ENCODE peak calls at places on chromosomes 1 and 21, in four cellular contexts. One of them, this sample, is unnamed.

GRCh38 chr1:44170281-44170823 is 28.9 kb upstream of the KLF18 start:
- DNase-seq in GM06990: no peak
- DNase-seq in psoas muscle: no peak
- DNase-seq in GM23248: peak; percentile 66
- DNase-seq in this sample: no peak

GRCh38 chr1:106831511-106831910 is 225.0 kb upstream of the PRMT6 start:
- DNase-seq in psoas muscle: no peak
- DNase-seq in GM06990: no peak
- DNase-seq in GM23248: peak; percentile 11
- DNase-seq in this sample: no peak

GRCh38 chr1:85584264-85584781 is 3.8 kb downstream of the CCN1 start:
- DNase-seq in psoas muscle: no peak
- DNase-seq in GM06990: no peak
- DNase-seq in GM23248: peak; percentile 88
- DNase-seq in this sample: no peak

GRCh38 chr1:18868801-18869424 is 9.5 kb upstream of the TAS1R2 start:
- DNase-seq in GM06990: no peak
- DNase-seq in psoas muscle: no peak
- DNase-seq in GM23248: no peak
- DNase-seq in this sample: no peak

GRCh38 chr21:25639167-25639921 is at the start of gene JAM2:
- DNase-seq in GM23248: peak; percentile 55
- DNase-seq in GM06990: peak; percentile 78
- DNase-seq in psoas muscle: peak; percentile 64
- DNase-seq in this sample: peak; percentile 59

GRCh38 chr1:18957136-18957521 is 653 bp upstream of the IFFO2 start:
- DNase-seq in GM23248: peak; percentile 39
- DNase-seq in GM06990: no peak
- DNase-seq in psoas muscle: no peak
- DNase-seq in this sample: peak; percentile 34

GRCh38 chr1:42259059-42259738 is 75.8 kb downstream of the FOXJ3 start:
- DNase-seq in GM23248: peak; percentile 70
- DNase-seq in GM06990: peak; percentile 20
- DNase-seq in psoas muscle: no peak
- DNase-seq in this sample: no peak

GRCh38 chr1:233180626-233181364 is 114.7 kb downstream of the PCNX2 start:
- DNase-seq in GM23248: no peak
- DNase-seq in GM06990: no peak
- DNase-seq in psoas muscle: no peak
- DNase-seq in this sample: no peak

GRCh38 chr1:94418664-94419655 is 771 bp downstream of the ABCD3 start:
- DNase-seq in psoas muscle: peak; percentile 53
- DNase-seq in GM06990: no peak
- DNase-seq in GM23248: peak; percentile 80
- DNase-seq in this sample: peak; percentile 67

GRCh38 chr21:43203523-43204080 is 34.8 kb downstream of the CRYAA start:
- DNase-seq in GM06990: no peak
- DNase-seq in GM23248: no peak
- DNase-seq in psoas muscle: peak; percentile 19
- DNase-seq in this sample: no peak

GRCh38 chr1:229691362-229691761 is 65.3 kb downstream of the URB2 start:
- DNase-seq in GM23248: no peak
- DNase-seq in GM06990: no peak
- DNase-seq in psoas muscle: no peak
- DNase-seq in this sample: no peak

GRCh38 chr1:63328140-63328521 is 5.8 kb downstream of the FOXD3 start:
- DNase-seq in GM23248: no peak
- DNase-seq in psoas muscle: no peak
- DNase-seq in GM06990: no peak
- DNase-seq in this sample: no peak

GRCh38 chr21:31137951-31138350 is 99.7 kb upstream of the KRTAP19-8 start:
- DNase-seq in psoas muscle: no peak
- DNase-seq in GM23248: no peak
- DNase-seq in GM06990: no peak
- DNase-seq in this sample: no peak

GRCh38 chr1:16618719-16619118 is 5.4 kb upstream of the NBPF1 start:
- DNase-seq in GM06990: no peak
- DNase-seq in GM23248: no peak
- DNase-seq in psoas muscle: peak; percentile 55
- DNase-seq in this sample: no peak

GRCh38 chr1:244447552-244447951 is 4.2 kb downstream of the ADSS2 start:
- DNase-seq in GM06990: no peak
- DNase-seq in psoas muscle: no peak
- DNase-seq in GM23248: no peak
- DNase-seq in this sample: no peak
- H3K36me3 ChIP-seq in GM06990: no peaks in the 10 kb centered on the region
- H3K36me3 ChIP-seq in psoas muscle: no peaks in the 10 kb centered on the region
- H3K36me3 ChIP-seq in GM23248: no peaks in the 10 kb centered on the region
- H3K36me3 ChIP-seq in this sample: no peaks in the 10 kb centered on the region

DNA sequence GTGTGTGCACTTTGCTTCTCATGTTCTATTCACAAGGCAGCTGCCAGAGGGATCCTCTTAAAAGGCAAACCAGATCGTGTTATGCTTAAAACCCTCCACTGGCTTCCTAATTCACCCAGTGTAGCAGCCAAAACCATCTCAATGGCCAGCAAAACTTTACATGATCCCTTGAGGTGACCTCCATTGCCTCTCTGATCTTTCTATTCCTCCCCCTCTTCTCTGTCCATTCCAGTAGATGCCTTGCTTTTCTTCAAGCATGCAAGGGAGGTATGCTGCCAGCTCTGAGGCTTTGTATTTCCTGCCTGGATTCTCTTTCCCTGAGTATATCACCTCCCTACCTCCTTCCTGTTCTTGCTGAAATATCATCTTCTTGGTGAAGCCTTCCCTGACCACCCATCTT is 93.2 kb upstream of the KCNK2 start:
- DNase-seq in psoas muscle: no peak
- DNase-seq in GM06990: no peak
- DNase-seq in GM23248: peak; percentile 67
- DNase-seq in this sample: no peak
- H3K36me3 ChIP-seq in psoas muscle: no peaks in the 10 kb centered on the region
- H3K36me3 ChIP-seq in GM06990: no peaks in the 10 kb centered on the region
- H3K36me3 ChIP-seq in GM23248: no peaks in the 10 kb centered on the region
- H3K36me3 ChIP-seq in this sample: no peaks in the 10 kb centered on the region

GRCh38 chr1:21259316-21260076 is 30.8 kb downstream of the ECE1 start:
- DNase-seq in GM06990: no peak
- DNase-seq in GM23248: no peak
- DNase-seq in psoas muscle: no peak
- DNase-seq in this sample: no peak
- H3K36me3 ChIP-seq in GM06990: peaks cover 7% of the 10 kb centered on the region
- H3K36me3 ChIP-seq in GM23248: no peaks in the 10 kb centered on the region
- H3K36me3 ChIP-seq in psoas muscle: no peaks in the 10 kb centered on the region
- H3K36me3 ChIP-seq in this sample: peaks cover 65% of the 10 kb centered on the region

GRCh38 chr21:44315691-44316208 is 15.9 kb downstream of the PFKL start:
- DNase-seq in psoas muscle: no peak
- DNase-seq in GM06990: no peak
- DNase-seq in GM23248: no peak
- DNase-seq in this sample: no peak
- H3K36me3 ChIP-seq in psoas muscle: no peaks in the 10 kb centered on the region
- H3K36me3 ChIP-seq in GM06990: peaks cover 68% of the 10 kb centered on the region
- H3K36me3 ChIP-seq in GM23248: no peaks in the 10 kb centered on the region
- H3K36me3 ChIP-seq in this sample: peaks cover 7% of the 10 kb centered on the region

GRCh38 chr21:36350282-36350910 is 30.4 kb downstream of the MORC3 start:
- DNase-seq in psoas muscle: no peak
- DNase-seq in GM23248: peak; percentile 69
- DNase-seq in GM06990: no peak
- DNase-seq in this sample: no peak

GRCh38 chr21:36349315-36349714 is 29.3 kb downstream of the MORC3 start:
- DNase-seq in GM06990: no peak
- DNase-seq in GM23248: no peak
- DNase-seq in psoas muscle: no peak
- DNase-seq in this sample: no peak

GRCh38 chr21:36355868-36356267 is 29.3 kb upstream of the CHAF1B start:
- DNase-seq in psoas muscle: no peak
- DNase-seq in GM23248: no peak
- DNase-seq in GM06990: no peak
- DNase-seq in this sample: no peak

GRCh38 chr21:36359185-36359584 is 26.0 kb upstream of the CHAF1B start:
- DNase-seq in psoas muscle: no peak
- DNase-seq in GM23248: no peak
- DNase-seq in GM06990: no peak
- DNase-seq in this sample: no peak

DNA sequence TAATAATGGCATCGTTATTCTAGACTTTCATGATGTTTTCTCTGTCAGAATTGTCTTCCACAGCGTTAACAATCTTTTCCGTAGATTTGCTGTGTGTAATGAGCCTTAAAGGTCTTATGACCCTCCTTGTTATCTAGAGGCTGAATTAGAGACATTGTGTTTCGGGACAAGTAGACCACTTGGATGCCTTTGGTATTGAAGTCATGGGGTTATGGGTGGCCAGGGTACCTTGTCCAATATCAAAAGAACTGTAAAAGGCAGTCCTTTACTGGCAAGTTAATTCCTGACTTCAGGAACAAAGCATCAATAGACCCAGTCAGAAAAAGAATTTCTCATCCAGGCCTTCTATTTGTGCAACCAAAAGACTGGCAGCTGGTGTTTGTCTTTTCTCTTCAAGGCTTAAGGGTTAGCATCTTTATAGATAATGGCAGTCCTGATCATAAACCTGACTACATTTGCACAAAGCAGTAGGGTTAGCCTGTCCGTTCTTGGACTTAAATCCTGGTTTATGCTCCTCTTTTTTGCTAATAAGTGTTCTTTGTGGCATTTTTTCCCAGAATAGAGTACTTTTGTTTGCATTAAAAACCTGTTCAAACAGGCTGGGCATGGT is 30.0 kb upstream of the CHAF1B start:
- DNase-seq in psoas muscle: no peak
- DNase-seq in GM23248: no peak
- DNase-seq in GM06990: no peak
- DNase-seq in this sample: no peak
- H3K36me3 ChIP-seq in psoas muscle: peaks cover 4% of the 10 kb centered on the region
- H3K36me3 ChIP-seq in GM23248: peaks cover 42% of the 10 kb centered on the region
- H3K36me3 ChIP-seq in GM06990: peaks cover 10% of the 10 kb centered on the region
- H3K36me3 ChIP-seq in this sample: peaks cover 97% of the 10 kb centered on the region

GRCh38 chr1:10132852-10133251 is 77.5 kb upstream of the KIF1B start:
- DNase-seq in GM06990: no peak
- DNase-seq in psoas muscle: no peak
- DNase-seq in GM23248: no peak
- DNase-seq in this sample: no peak
- H3K36me3 ChIP-seq in GM06990: peaks cover 4% of the 10 kb centered on the region
- H3K36me3 ChIP-seq in psoas muscle: peaks cover 16% of the 10 kb centered on the region
- H3K36me3 ChIP-seq in GM23248: peaks cover 43% of the 10 kb centered on the region
- H3K36me3 ChIP-seq in this sample: peaks cover 8% of the 10 kb centered on the region

GRCh38 chr1:40273547-40274166 is 15.6 kb downstream of the ZMPSTE24 start:
- DNase-seq in psoas muscle: no peak
- DNase-seq in GM23248: no peak
- DNase-seq in GM06990: no peak
- DNase-seq in this sample: no peak
- H3K36me3 ChIP-seq in psoas muscle: no peaks in the 10 kb centered on the region
- H3K36me3 ChIP-seq in GM23248: peaks cover 50% of the 10 kb centered on the region
- H3K36me3 ChIP-seq in GM06990: peaks cover 16% of the 10 kb centered on the region
- H3K36me3 ChIP-seq in this sample: peaks cover 92% of the 10 kb centered on the region

DNA sequence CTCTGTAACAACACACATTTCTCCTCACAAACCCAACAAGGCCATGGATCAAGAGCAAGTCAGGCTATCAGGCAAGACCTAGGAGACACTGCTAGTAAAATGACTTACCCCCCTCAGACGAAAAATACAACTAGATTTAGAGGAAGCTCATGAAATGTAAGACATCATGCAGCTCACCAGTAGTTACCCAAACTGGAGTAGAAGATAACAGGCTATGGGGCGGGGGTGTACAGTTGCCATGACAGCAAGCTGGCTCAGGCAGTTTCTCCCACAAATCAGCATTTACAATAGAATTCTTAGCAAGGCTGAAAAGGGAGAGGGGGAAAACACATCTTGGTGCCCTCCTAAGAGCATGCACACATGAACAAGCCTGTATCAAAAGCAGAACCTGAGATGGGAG is 13.9 kb downstream of the TPM3 start:
- DNase-seq in GM23248: peak; percentile 24
- DNase-seq in GM06990: no peak
- DNase-seq in psoas muscle: no peak
- DNase-seq in this sample: no peak
- H3K36me3 ChIP-seq in GM23248: peaks cover 14% of the 10 kb centered on the region
- H3K36me3 ChIP-seq in GM06990: peaks cover 6% of the 10 kb centered on the region
- H3K36me3 ChIP-seq in psoas muscle: peaks cover 23% of the 10 kb centered on the region
- H3K36me3 ChIP-seq in this sample: peaks cover 9% of the 10 kb centered on the region

DNA sequence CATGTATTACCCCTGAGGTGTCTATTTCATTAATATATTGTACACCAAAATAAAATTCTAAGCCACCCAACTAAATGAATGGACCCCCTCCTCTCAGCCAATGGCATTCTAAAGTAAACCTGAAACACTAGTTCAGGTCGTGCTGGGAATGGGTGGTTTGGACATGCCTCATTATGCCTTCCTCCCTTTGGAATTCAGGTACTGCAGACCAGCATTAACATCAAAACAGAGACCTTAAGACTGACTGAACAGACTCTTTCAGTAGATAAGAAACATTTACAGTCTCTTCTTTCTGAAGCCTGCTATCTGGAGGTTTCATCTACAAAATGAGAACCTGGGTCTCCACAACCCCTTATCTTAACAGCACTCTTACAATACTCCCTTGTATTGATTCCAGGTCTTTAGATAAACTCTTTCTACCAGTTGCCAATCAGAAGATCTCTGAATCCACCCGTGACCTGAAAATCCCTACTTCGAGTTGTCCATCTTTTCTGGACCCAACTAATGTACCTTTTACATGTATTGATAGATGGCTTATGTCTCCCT is 93.6 kb downstream of the PKN2 start:
- DNase-seq in GM23248: no peak
- DNase-seq in GM06990: no peak
- DNase-seq in psoas muscle: no peak
- DNase-seq in this sample: no peak
- H3K36me3 ChIP-seq in GM23248: peaks cover 19% of the 10 kb centered on the region
- H3K36me3 ChIP-seq in GM06990: peaks cover 1% of the 10 kb centered on the region
- H3K36me3 ChIP-seq in psoas muscle: peaks cover 8% of the 10 kb centered on the region
- H3K36me3 ChIP-seq in this sample: no peaks in the 10 kb centered on the region

DNA sequence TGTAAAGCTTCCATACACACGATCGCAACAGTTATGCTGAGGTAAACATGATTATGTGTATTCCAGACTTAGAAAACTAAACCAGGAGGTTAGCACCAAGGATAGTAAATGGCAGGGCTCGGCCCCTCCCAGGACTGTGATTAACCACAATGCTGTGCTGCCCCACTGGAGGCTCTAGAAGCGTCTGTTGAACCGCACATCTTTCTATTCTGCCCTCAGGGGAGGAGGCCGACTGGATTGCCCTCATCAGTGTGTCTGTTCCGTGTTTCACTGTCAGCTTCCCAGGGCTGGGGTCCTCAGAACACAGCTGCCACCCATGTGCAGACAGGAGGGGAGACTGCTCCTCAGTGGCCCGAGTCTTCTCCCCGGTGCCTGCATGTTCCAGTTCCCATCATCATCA is 12.8 kb upstream of the ASCL5 start:
- DNase-seq in GM06990: no peak
- DNase-seq in psoas muscle: no peak
- DNase-seq in GM23248: no peak
- DNase-seq in this sample: no peak
- H3K36me3 ChIP-seq in GM06990: peaks cover 24% of the 10 kb centered on the region
- H3K36me3 ChIP-seq in psoas muscle: peaks cover 2% of the 10 kb centered on the region
- H3K36me3 ChIP-seq in GM23248: no peaks in the 10 kb centered on the region
- H3K36me3 ChIP-seq in this sample: no peaks in the 10 kb centered on the region

This sample was measured in heart right ventricle.